ENCODE peak calls at places on chromosomes 6 and 20, in eight cellular contexts. One of them, this sample, is unnamed. For H3K4me1 and H3K9me3, the result is how much of the 10 kb centered on the place peaks cover.

GRCh38 chr6:29745386-29745785 is 22.2 kb downstream of the HLA-F start:
- DNase-seq in cardiac muscle cell: no peak
- DNase-seq in mucosa of descending colon: no peak
- DNase-seq in A549: no peak
- DNase-seq in transverse colon: no peak
- DNase-seq in IMR-90: no peak
- DNase-seq in lower lobe of right lung: no peak
- DNase-seq in endothelial cell of umbilical vein: no peak
- DNase-seq in this sample: no peak

GRCh38 chr20:36856691-36857635 is 19.0 kb upstream of the TLDC2 start:
- DNase-seq in cardiac muscle cell: peak
- DNase-seq in mucosa of descending colon: peak
- DNase-seq in A549: no peak
- DNase-seq in transverse colon: no peak
- DNase-seq in IMR-90: peak
- DNase-seq in lower lobe of right lung: peak
- DNase-seq in endothelial cell of umbilical vein: peak
- DNase-seq in this sample: peak

GRCh38 chr6:144478487-144478886 is 193.4 kb downstream of the UTRN start:
- DNase-seq in cardiac muscle cell: no peak
- DNase-seq in mucosa of descending colon: no peak
- DNase-seq in A549: no peak
- DNase-seq in transverse colon: no peak
- DNase-seq in IMR-90: no peak
- DNase-seq in lower lobe of right lung: no peak
- DNase-seq in endothelial cell of umbilical vein: no peak
- DNase-seq in this sample: no peak

GRCh38 chr6:122187186-122187585 is 212.3 kb upstream of the HSF2 start:
- DNase-seq in cardiac muscle cell: no peak
- DNase-seq in mucosa of descending colon: no peak
- DNase-seq in A549: no peak
- DNase-seq in transverse colon: no peak
- DNase-seq in IMR-90: no peak
- DNase-seq in lower lobe of right lung: no peak
- DNase-seq in endothelial cell of umbilical vein: no peak
- DNase-seq in this sample: no peak

GRCh38 chr6:43780891-43781571 is 11.0 kb downstream of the VEGFA start:
- DNase-seq in cardiac muscle cell: no peak
- DNase-seq in mucosa of descending colon: no peak
- DNase-seq in A549: no peak
- DNase-seq in transverse colon: no peak
- DNase-seq in IMR-90: no peak
- DNase-seq in lower lobe of right lung: no peak
- DNase-seq in endothelial cell of umbilical vein: no peak
- DNase-seq in this sample: no peak

GRCh38 chr6:145092554-145092953 is 642.8 kb downstream of the EPM2A start:
- DNase-seq in cardiac muscle cell: no peak
- DNase-seq in mucosa of descending colon: no peak
- DNase-seq in A549: no peak
- DNase-seq in transverse colon: no peak
- DNase-seq in IMR-90: no peak
- DNase-seq in lower lobe of right lung: no peak
- DNase-seq in endothelial cell of umbilical vein: peak
- DNase-seq in this sample: no peak

GRCh38 chr6:4071330-4071729 is 7.6 kb downstream of the FAM217A start:
- DNase-seq in cardiac muscle cell: no peak
- DNase-seq in mucosa of descending colon: no peak
- DNase-seq in A549: no peak
- DNase-seq in transverse colon: no peak
- DNase-seq in IMR-90: no peak
- DNase-seq in lower lobe of right lung: no peak
- DNase-seq in endothelial cell of umbilical vein: no peak
- DNase-seq in this sample: no peak

GRCh38 chr20:52294106-52294628 is 102.6 kb upstream of the ZFP64 start:
- DNase-seq in cardiac muscle cell: peak
- DNase-seq in mucosa of descending colon: no peak
- DNase-seq in A549: no peak
- DNase-seq in transverse colon: no peak
- DNase-seq in IMR-90: no peak
- DNase-seq in lower lobe of right lung: no peak
- DNase-seq in endothelial cell of umbilical vein: peak
- DNase-seq in this sample: no peak

GRCh38 chr20:14334306-14334930 is 3.0 kb downstream of the FLRT3 start:
- DNase-seq in cardiac muscle cell: peak
- DNase-seq in mucosa of descending colon: no peak
- DNase-seq in A549: peak
- DNase-seq in transverse colon: no peak
- DNase-seq in IMR-90: peak
- DNase-seq in lower lobe of right lung: no peak
- DNase-seq in endothelial cell of umbilical vein: peak
- DNase-seq in this sample: peak

GRCh38 chr6:149919834-149920225 is 3.1 kb downstream of the RAET1G start:
- DNase-seq in cardiac muscle cell: no peak
- DNase-seq in mucosa of descending colon: no peak
- DNase-seq in A549: no peak
- DNase-seq in transverse colon: no peak
- DNase-seq in IMR-90: no peak
- DNase-seq in lower lobe of right lung: no peak
- DNase-seq in endothelial cell of umbilical vein: no peak
- DNase-seq in this sample: no peak

GRCh38 chr6:148945311-148946021 is 198.6 kb downstream of the UST start:
- DNase-seq in cardiac muscle cell: no peak
- DNase-seq in mucosa of descending colon: no peak
- DNase-seq in A549: no peak
- DNase-seq in transverse colon: no peak
- DNase-seq in IMR-90: no peak
- DNase-seq in lower lobe of right lung: no peak
- DNase-seq in endothelial cell of umbilical vein: no peak
- DNase-seq in this sample: no peak

GRCh38 chr6:107411161-107411560 is 48.2 kb downstream of the PDSS2 start:
- DNase-seq in cardiac muscle cell: no peak
- DNase-seq in mucosa of descending colon: no peak
- DNase-seq in A549: no peak
- DNase-seq in transverse colon: no peak
- DNase-seq in IMR-90: no peak
- DNase-seq in lower lobe of right lung: no peak
- DNase-seq in endothelial cell of umbilical vein: no peak
- DNase-seq in this sample: no peak

GRCh38 chr20:32438331-32438858 is 80.3 kb downstream of the ASXL1 start:
- DNase-seq in cardiac muscle cell: no peak
- DNase-seq in mucosa of descending colon: no peak
- DNase-seq in A549: no peak
- DNase-seq in transverse colon: no peak
- DNase-seq in IMR-90: no peak
- DNase-seq in lower lobe of right lung: no peak
- DNase-seq in endothelial cell of umbilical vein: no peak
- DNase-seq in this sample: no peak

GRCh38 chr6:135265278-135265677 is 84.2 kb downstream of the MYB start:
- DNase-seq in cardiac muscle cell: no peak
- DNase-seq in mucosa of descending colon: no peak
- DNase-seq in A549: no peak
- DNase-seq in transverse colon: no peak
- DNase-seq in IMR-90: no peak
- DNase-seq in lower lobe of right lung: no peak
- DNase-seq in endothelial cell of umbilical vein: no peak
- DNase-seq in this sample: no peak

GRCh38 chr6:162854228-162854627 is 126.5 kb downstream of the PACRG start:
- DNase-seq in cardiac muscle cell: no peak
- DNase-seq in mucosa of descending colon: no peak
- DNase-seq in A549: no peak
- DNase-seq in transverse colon: no peak
- DNase-seq in IMR-90: no peak
- DNase-seq in lower lobe of right lung: no peak
- DNase-seq in endothelial cell of umbilical vein: no peak
- DNase-seq in this sample: no peak

GRCh38 chr20:14902432-14903089 is 565.1 kb upstream of the FLRT3 start:
- DNase-seq in cardiac muscle cell: no peak
- DNase-seq in mucosa of descending colon: no peak
- DNase-seq in A549: no peak
- DNase-seq in transverse colon: no peak
- DNase-seq in IMR-90: no peak
- DNase-seq in lower lobe of right lung: no peak
- DNase-seq in endothelial cell of umbilical vein: no peak
- DNase-seq in this sample: no peak

GRCh38 chr6:164124986-164125385 is 710.5 kb downstream of the QKI start:
- DNase-seq in cardiac muscle cell: no peak
- DNase-seq in mucosa of descending colon: no peak
- DNase-seq in A549: no peak
- DNase-seq in transverse colon: no peak
- DNase-seq in IMR-90: no peak
- DNase-seq in lower lobe of right lung: no peak
- DNase-seq in endothelial cell of umbilical vein: no peak
- DNase-seq in this sample: no peak

GRCh38 chr20:20668639-20669038 is 43.8 kb downstream of the RALGAPA2 start:
- DNase-seq in cardiac muscle cell: peak
- DNase-seq in mucosa of descending colon: no peak
- DNase-seq in A549: no peak
- DNase-seq in transverse colon: no peak
- DNase-seq in IMR-90: no peak
- DNase-seq in lower lobe of right lung: no peak
- DNase-seq in endothelial cell of umbilical vein: no peak
- DNase-seq in this sample: no peak

GRCh38 chr20:34015401-34016335 is 22.0 kb downstream of the RALY start:
- DNase-seq in cardiac muscle cell: no peak
- DNase-seq in mucosa of descending colon: no peak
- DNase-seq in A549: no peak
- DNase-seq in transverse colon: no peak
- DNase-seq in IMR-90: no peak
- DNase-seq in lower lobe of right lung: no peak
- DNase-seq in endothelial cell of umbilical vein: no peak
- DNase-seq in this sample: no peak
- H3K4me1 ChIP-seq in cardiac muscle cell: under half
- H3K4me1 ChIP-seq in mucosa of descending colon: under half
- H3K4me1 ChIP-seq in A549: under half
- H3K4me1 ChIP-seq in transverse colon: under half
- H3K4me1 ChIP-seq in IMR-90: under half
- H3K4me1 ChIP-seq in lower lobe of right lung: half or more
- H3K4me1 ChIP-seq in endothelial cell of umbilical vein: under half
- H3K4me1 ChIP-seq in this sample: under half

GRCh38 chr6:18139935-18140621 is 14.8 kb downstream of the TPMT start:
- DNase-seq in cardiac muscle cell: no peak
- DNase-seq in mucosa of descending colon: peak
- DNase-seq in A549: no peak
- DNase-seq in transverse colon: peak
- DNase-seq in IMR-90: no peak
- DNase-seq in lower lobe of right lung: no peak
- DNase-seq in endothelial cell of umbilical vein: no peak
- DNase-seq in this sample: no peak

GRCh38 chr6:18136260-18136659 is 13.8 kb upstream of the NHLRC1 start:
- DNase-seq in cardiac muscle cell: no peak
- DNase-seq in mucosa of descending colon: no peak
- DNase-seq in A549: no peak
- DNase-seq in transverse colon: no peak
- DNase-seq in IMR-90: no peak
- DNase-seq in lower lobe of right lung: no peak
- DNase-seq in endothelial cell of umbilical vein: no peak
- DNase-seq in this sample: no peak

GRCh38 chr6:18141805-18142590 is 12.9 kb downstream of the TPMT start:
- DNase-seq in cardiac muscle cell: no peak
- DNase-seq in mucosa of descending colon: no peak
- DNase-seq in A549: no peak
- DNase-seq in transverse colon: no peak
- DNase-seq in IMR-90: no peak
- DNase-seq in lower lobe of right lung: no peak
- DNase-seq in endothelial cell of umbilical vein: no peak
- DNase-seq in this sample: peak

GRCh38 chr6:18142591-18142861 is 12.4 kb downstream of the TPMT start:
- DNase-seq in cardiac muscle cell: no peak
- DNase-seq in mucosa of descending colon: no peak
- DNase-seq in A549: no peak
- DNase-seq in transverse colon: no peak
- DNase-seq in IMR-90: no peak
- DNase-seq in lower lobe of right lung: no peak
- DNase-seq in endothelial cell of umbilical vein: no peak
- DNase-seq in this sample: no peak

GRCh38 chr6:18138906-18139305 is 16.0 kb downstream of the TPMT start:
- DNase-seq in cardiac muscle cell: no peak
- DNase-seq in mucosa of descending colon: no peak
- DNase-seq in A549: no peak
- DNase-seq in transverse colon: no peak
- DNase-seq in IMR-90: no peak
- DNase-seq in lower lobe of right lung: no peak
- DNase-seq in endothelial cell of umbilical vein: no peak
- DNase-seq in this sample: no peak
- TF ChIP-seq CTCF in cardiac muscle cell: no peak
- TF ChIP-seq CTCF in mucosa of descending colon: no peak
- TF ChIP-seq CTCF in A549: no peak
- TF ChIP-seq CTCF in transverse colon: no peak
- TF ChIP-seq CTCF in IMR-90: no peak
- TF ChIP-seq CTCF in lower lobe of right lung: no peak
- TF ChIP-seq CTCF in endothelial cell of umbilical vein: no peak
- TF ChIP-seq CTCF in this sample: no peak

DNA sequence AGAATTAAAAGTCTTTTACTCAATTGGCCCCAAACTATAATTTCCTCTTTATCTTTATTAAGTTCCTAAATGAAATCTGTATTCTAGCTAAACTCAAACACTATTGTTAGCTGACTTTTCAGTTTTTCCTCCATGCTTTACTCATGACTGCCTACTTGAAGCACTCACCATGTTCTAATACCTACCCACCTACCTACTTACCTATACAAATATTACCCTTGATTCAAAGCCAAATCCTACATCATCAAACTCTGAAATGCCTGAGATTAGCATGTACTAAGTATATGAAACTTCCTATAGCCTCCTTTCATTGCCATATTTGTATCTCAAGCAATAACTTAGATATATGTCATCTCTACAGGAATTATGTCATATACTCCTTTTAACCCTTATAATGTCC is 259.7 kb downstream of the HDGFL1 start:
- DNase-seq in cardiac muscle cell: no peak
- DNase-seq in mucosa of descending colon: no peak
- DNase-seq in A549: no peak
- DNase-seq in transverse colon: no peak
- DNase-seq in IMR-90: no peak
- DNase-seq in lower lobe of right lung: no peak
- DNase-seq in endothelial cell of umbilical vein: peak
- DNase-seq in this sample: no peak
- H3K9me3 ChIP-seq in cardiac muscle cell: under half
- H3K9me3 ChIP-seq in mucosa of descending colon: under half
- H3K9me3 ChIP-seq in A549: under half
- H3K9me3 ChIP-seq in transverse colon: under half
- H3K9me3 ChIP-seq in IMR-90: under half
- H3K9me3 ChIP-seq in lower lobe of right lung: under half
- H3K9me3 ChIP-seq in endothelial cell of umbilical vein: under half
- H3K9me3 ChIP-seq in this sample: under half

DNA sequence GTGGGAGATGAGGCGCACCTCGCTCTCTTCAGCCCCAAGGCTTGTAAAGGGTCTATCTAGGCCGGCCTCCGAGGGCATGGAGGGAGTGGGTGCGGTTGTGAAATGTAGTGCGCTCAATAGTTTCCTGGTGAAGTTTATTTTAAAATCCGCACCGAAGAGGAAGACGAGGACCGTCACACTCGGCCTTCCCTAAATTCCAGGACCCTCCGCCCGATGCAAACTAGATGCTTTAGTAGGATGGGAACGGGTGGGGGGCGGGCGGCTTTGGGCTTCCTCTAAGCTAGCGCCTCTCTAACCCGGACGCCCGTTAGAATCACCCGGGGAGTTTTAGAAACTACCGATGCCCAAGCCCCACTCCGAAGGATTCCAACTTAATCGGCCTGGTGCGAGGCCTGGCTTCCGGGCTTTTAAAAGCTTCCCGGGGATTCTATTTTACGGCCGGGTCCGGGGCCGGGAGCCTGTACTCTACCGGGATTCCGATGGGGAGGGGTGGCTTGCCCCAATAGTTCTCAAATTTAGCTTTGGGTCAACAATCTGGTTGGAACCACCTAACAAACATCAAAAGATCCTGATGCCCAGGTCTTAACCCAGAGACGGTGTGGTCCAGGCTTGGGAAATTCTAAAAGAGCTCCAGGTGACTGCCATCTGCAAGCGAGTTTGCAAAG is 548 bp upstream of the BCAS4 start:
- DNase-seq in cardiac muscle cell: no peak
- DNase-seq in mucosa of descending colon: peak
- DNase-seq in A549: no peak
- DNase-seq in transverse colon: no peak
- DNase-seq in IMR-90: no peak
- DNase-seq in lower lobe of right lung: peak
- DNase-seq in endothelial cell of umbilical vein: no peak
- DNase-seq in this sample: peak
- H3K4me1 ChIP-seq in cardiac muscle cell: under half
- H3K4me1 ChIP-seq in mucosa of descending colon: under half
- H3K4me1 ChIP-seq in A549: under half
- H3K4me1 ChIP-seq in transverse colon: under half
- H3K4me1 ChIP-seq in IMR-90: under half
- H3K4me1 ChIP-seq in lower lobe of right lung: under half
- H3K4me1 ChIP-seq in endothelial cell of umbilical vein: under half
- H3K4me1 ChIP-seq in this sample: under half

This sample was measured in A673.